ENCODE peak calls at places on chromosomes 2 and 18, in five cellular contexts. L is CD4-positive, CD25-positive, alpha-beta regulatory T cell; S is OCI-LY7; I is lower lobe of right lung; G is Panc1. V is an unnamed sample. For H3K9me3, the result is how much of the 10 kb centered on the place peaks cover.

GRCh38 chr2:127196998-127197397 is 23.1 kb downstream of the CYP27C1 start:
- DNase-seq in G (no peak), S (peak), I (no peak), L (peak), V (no peak)

GRCh38 chr2:36403675-36404230 is 48.2 kb downstream of the CRIM1 start:
- DNase-seq in S (peak), L (peak), I (no peak), G (peak), V (no peak)

GRCh38 chr2:206869824-206870495 is 69.4 kb upstream of the CPO start:
- DNase-seq in I (no peak), G (no peak), L (no peak), S (no peak), V (no peak)

GRCh38 chr2:146927080-146927714 is 917.6 kb upstream of the ACVR2A start:
- DNase-seq in I (peak), L (no peak), S (peak), G (peak), V (no peak)

GRCh38 chr2:219228026-219228744 is 1.3 kb downstream of the ATG9A start:
- DNase-seq in I (no peak), S (no peak), L (peak), G (no peak), V (no peak)

GRCh38 chr2:191923652-191923997 is 76.7 kb upstream of the CAVIN2 start:
- DNase-seq in S (no peak), L (no peak), G (no peak), I (no peak), V (no peak)

GRCh38 chr2:237194906-237195305 is 109.2 kb downstream of the COPS8 start:
- DNase-seq in G (no peak), I (no peak), L (no peak), S (no peak), V (peak)

GRCh38 chr2:20507166-20507692 is 60.4 kb downstream of the RHOB start:
- DNase-seq in S (peak), L (peak), G (no peak), I (no peak), V (no peak)

GRCh38 chr2:31236433-31237205 is 2.7 kb downstream of the EHD3 start:
- DNase-seq in L (no peak), S (no peak), G (no peak), I (no peak), V (no peak)

GRCh38 chr2:111236027-111236426 is 115.3 kb downstream of the BCL2L11 start:
- DNase-seq in I (peak), L (no peak), G (no peak), S (no peak), V (peak)

GRCh38 chr18:40413160-40413559 is 1541.9 kb upstream of the PIK3C3 start:
- DNase-seq in I (no peak), G (no peak), S (no peak), L (no peak), V (no peak)

GRCh38 chr2:234550511-234551107 is 53.7 kb upstream of the ARL4C start:
- DNase-seq in I (peak), S (peak), G (peak), L (peak), V (no peak)

GRCh38 chr2:6103949-6104348 is 411.8 kb downstream of the SOX11 start:
- DNase-seq in L (no peak), I (no peak), S (peak), G (no peak), V (no peak)

GRCh38 chr2:10303634-10304378 is 1.1 kb downstream of the HPCAL1 start:
- DNase-seq in S (peak), G (no peak), I (peak), L (peak), V (no peak)

GRCh38 chr18:76463358-76463757 is 31.7 kb downstream of the ZNF516 start:
- DNase-seq in S (no peak), I (no peak), G (no peak), L (no peak), V (peak)

GRCh38 chr2:84427235-84428138 is 31.6 kb downstream of the SUCLG1 start:
- DNase-seq in L (no peak), I (no peak), S (no peak), G (no peak), V (no peak)

GRCh38 chr18:48629730-48630324 is 91.0 kb downstream of the CTIF start:
- DNase-seq in G (peak), S (no peak), L (no peak), I (no peak), V (no peak)

GRCh38 chr2:215188078-215188477 is 49.7 kb upstream of the ABCA12 start:
- DNase-seq in L (no peak), S (no peak), G (no peak), I (no peak), V (no peak)

GRCh38 chr2:155250800-155251199 is 552.3 kb downstream of the KCNJ3 start:
- DNase-seq in L (no peak), G (peak), S (peak), I (no peak), V (no peak)

GRCh38 chr2:10909050-10909995 is 2.4 kb upstream of the KCNF1 start:
- DNase-seq in S (peak), I (no peak), L (peak), G (no peak), V (no peak)

GRCh38 chr2:44480068-44480467 is 118.3 kb downstream of the CAMKMT start:
- DNase-seq in I (no peak), L (no peak), G (no peak), S (no peak), V (no peak)

GRCh38 chr18:7390731-7391492 is 160.0 kb downstream of the LRRC30 start:
- DNase-seq in L (no peak), S (no peak), I (no peak), G (no peak), V (no peak)

GRCh38 chr2:188466761-188467160 is 175.1 kb downstream of the GULP1 start:
- DNase-seq in S (no peak), G (no peak), L (no peak), I (no peak), V (no peak)

GRCh38 chr18:24538421-24539264 is 78.2 kb downstream of the HRH4 start:
- DNase-seq in G (no peak), L (no peak), I (no peak), S (no peak), V (peak)

GRCh38 chr2:2520396-2520795 is 189.3 kb upstream of the MYT1L start:
- DNase-seq in S (no peak), L (no peak), I (no peak), G (no peak), V (no peak)

GRCh38 chr2:62150597-62151305 is 45.2 kb upstream of the B3GNT2 start:
- DNase-seq in S (no peak), L (no peak), G (no peak), I (no peak), V (no peak)

GRCh38 chr2:180520206-180520605 is 460.2 kb upstream of the UBE2E3 start:
- DNase-seq in I (no peak), S (no peak), L (no peak), G (no peak), V (no peak)

GRCh38 chr2:226431301-226431955 is 368.2 kb downstream of the IRS1 start:
- DNase-seq in G (no peak), I (no peak), S (no peak), L (no peak), V (no peak)

GRCh38 chr2:24623535-24623934 is 132.5 kb downstream of the NCOA1 start:
- DNase-seq in G (no peak), S (no peak), L (no peak), I (no peak), V (no peak)

GRCh38 chr2:162686336-162686735 is 152.2 kb downstream of the KCNH7 start:
- DNase-seq in G (no peak), L (no peak), S (no peak), I (no peak), V (no peak)

GRCh38 chr2:231673348-231673770 is 35.0 kb upstream of the PTMA start:
- DNase-seq in S (peak), G (no peak), L (no peak), I (peak), V (no peak)

GRCh38 chr2:237693281-237694039 is 66.1 kb downstream of the LRRFIP1 start:
- DNase-seq in I (no peak), S (peak), L (peak), G (peak), V (no peak)

GRCh38 chr2:98849113-98849512 is 86.9 kb downstream of the CRACDL start:
- DNase-seq in I (no peak), S (no peak), G (no peak), L (no peak), V (no peak)

GRCh38 chr18:7158201-7158600 is 40.6 kb upstream of the LAMA1 start:
- DNase-seq in S (no peak), G (no peak), L (no peak), I (no peak), V (no peak)

GRCh38 chr2:166170356-166170755 is 42.5 kb upstream of the SCN1A start:
- DNase-seq in G (no peak), S (no peak), I (no peak), L (no peak), V (no peak)

DNA sequence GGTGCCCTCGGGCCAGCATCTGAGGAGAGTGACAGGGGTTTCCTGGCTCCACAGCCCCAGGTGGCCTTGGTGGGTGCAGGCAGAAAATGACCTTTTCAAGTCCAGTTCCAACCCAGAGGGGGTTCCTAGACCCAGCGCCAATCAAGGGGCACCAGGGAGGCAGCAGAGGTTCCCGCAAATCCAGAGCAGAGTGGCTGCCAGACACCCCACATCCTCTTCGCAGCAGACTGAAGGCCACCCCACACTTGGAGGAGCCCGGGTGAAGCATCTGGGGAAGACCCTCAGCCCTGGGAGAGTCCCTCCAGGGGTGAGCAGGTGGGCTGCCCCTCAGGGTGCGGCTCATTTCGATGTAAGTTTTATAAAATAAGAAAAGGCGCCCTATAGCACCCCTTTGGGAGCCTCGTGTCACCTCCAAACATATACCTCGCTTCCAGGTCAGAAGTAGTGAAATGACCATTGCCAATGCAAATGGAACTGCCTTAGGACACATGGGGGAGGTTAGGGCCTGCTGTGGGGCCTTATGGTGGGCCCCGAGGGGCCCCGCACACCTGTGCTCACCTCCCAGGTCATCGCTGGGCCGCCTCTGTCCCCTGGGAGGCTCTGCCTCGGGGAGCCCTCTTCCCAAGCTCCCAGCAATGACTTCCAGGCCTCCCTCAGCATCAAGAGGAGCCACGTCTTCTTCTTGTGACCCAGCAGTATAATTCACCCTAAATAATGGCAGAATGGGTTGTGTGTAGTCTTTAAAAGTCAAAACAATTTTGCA is 11.0 kb downstream of the RTP5 start:
- DNase-seq in I (no peak), S (no peak), G (no peak), L (no peak), V (no peak)
- H3K9me3 ChIP-seq in I (under half), S (under half), G (under half), L (under half), V (under half)

GRCh38 chr2:228599297-228599696 is 417.8 kb upstream of the SPHKAP start:
- DNase-seq in I (no peak), S (peak), L (no peak), G (no peak), V (no peak)
- H3K9me3 ChIP-seq in I (under half), S (under half), L (under half), G (under half), V (under half)

DNA sequence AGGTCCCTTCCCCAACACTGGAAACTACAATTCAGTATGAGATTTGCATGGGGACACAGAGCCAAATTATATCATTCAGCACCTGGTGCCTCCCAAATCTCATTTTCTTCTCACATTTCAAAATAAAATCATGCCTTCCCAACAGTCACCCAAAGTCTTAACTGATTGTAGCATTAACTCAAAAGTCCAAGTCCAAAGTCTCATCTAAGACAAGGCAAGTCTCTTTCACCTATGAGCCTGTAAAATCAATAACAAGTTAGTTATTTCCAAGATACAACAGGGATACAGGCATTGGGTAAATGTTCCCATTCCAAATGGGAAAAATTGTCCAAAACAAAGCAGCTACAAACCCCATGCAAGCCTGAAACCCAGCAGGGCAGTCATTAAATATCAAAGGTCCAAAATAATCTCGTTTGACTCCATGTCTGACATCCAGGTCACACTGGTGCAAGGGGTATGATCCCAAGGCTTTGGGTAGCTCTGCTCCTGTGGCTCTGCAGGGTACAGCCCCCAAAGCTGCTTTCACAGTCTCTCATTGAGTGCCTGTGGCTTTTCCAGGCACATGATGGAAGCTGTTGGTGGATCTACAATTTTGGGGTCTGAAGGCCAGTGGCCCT is 1370.1 kb upstream of the DDX18 start:
- DNase-seq in G (no peak), I (no peak), S (no peak), L (no peak), V (no peak)
- H3K9me3 ChIP-seq in G (under half), I (under half), S (under half), L (under half), V (under half)

GRCh38 chr18:73577365-73577764 is 570.3 kb downstream of the FBXO15 start:
- DNase-seq in L (no peak), G (no peak), S (no peak), I (no peak), V (no peak)

GRCh38 chr18:73579698-73580097 is 567.9 kb downstream of the FBXO15 start:
- DNase-seq in S (no peak), I (no peak), L (no peak), G (no peak), V (no peak)
- H3K9me3 ChIP-seq in S (under half), I (under half), L (under half), G (under half), V (under half)

DNA sequence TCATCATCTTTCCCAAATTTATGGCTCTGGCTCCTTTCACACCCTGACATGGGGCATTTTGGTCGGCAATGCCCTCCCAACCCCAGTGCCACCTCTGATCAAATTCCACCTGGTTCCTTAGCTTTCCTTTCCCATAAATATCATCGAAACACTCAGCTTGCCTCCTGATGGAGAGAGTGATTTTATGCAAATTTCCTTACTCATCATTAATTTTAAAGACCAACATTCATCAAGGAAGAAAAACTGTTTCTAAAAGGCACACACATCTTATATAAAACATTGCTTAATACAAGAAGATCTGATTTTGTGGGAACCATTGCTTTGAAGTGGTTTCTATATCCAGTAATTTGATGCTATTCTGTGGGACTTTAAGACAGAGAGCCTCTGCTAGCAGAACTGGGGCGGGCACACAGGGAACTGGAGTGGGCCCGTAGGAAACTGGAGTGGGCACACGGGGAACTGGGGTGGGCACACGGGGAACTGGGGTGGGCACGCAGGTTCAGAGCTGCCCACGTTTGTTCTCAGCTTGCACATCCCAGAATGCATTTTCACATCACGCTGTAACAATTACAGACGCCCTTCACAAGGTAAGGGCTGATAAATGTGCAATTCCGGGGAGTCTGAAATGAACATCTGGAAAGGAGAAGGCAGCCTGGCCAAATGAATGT is 174.1 kb downstream of the RTP5 start:
- DNase-seq in L (no peak), G (no peak), S (no peak), I (no peak), V (no peak)
- H3K9me3 ChIP-seq in L (under half), G (under half), S (under half), I (under half), V (under half)